ENCODE peak calls at places on chromosomes 12 and 14, in nine cellular contexts. C is progenitor cell of endocrine pancreas; J is Right ventricle myocardium superior; E is activated effector memory CD4-positive, alpha-beta T cell treated with anti-CD3 and anti-CD28 coated beads, Interleukin-2, amount 50 U/mL, for 16 hours; U is AG10803; N is hepatic stellate cell; P is A549; V is iPS-NIHi11; I is AG04450. T is an unnamed sample.

GRCh38 chr14:52950410-52950897 is 396 bp downstream of the FERMT2 start:
- DNase-seq in C (peak), J (peak), E (peak), U (peak), N (peak), P (peak), V (peak), I (no peak), T (peak)

GRCh38 chr12:85466906-85467305 is 186.9 kb downstream of the ALX1 start:
- DNase-seq in C (no peak), J (no peak), E (no peak), U (no peak), N (no peak), P (no peak), V (no peak), I (no peak), T (peak)

GRCh38 chr14:75068294-75069020 is 984 bp upstream of the ZC2HC1C start:
- DNase-seq in C (no peak), J (no peak), E (no peak), U (no peak), N (no peak), P (no peak), V (no peak), I (no peak), T (no peak)

GRCh38 chr12:112153900-112154234 is 28.5 kb downstream of the TRAFD1 start:
- DNase-seq in C (no peak), J (no peak), E (peak), U (no peak), N (no peak), P (no peak), V (no peak), I (no peak), T (no peak)

GRCh38 chr14:56061051-56061450 is 57.2 kb upstream of the PELI2 start:
- DNase-seq in C (no peak), J (no peak), E (no peak), U (no peak), N (no peak), P (no peak), V (no peak), I (no peak), T (no peak)

GRCh38 chr14:76640923-76641395 is 120.3 kb upstream of the VASH1 start:
- DNase-seq in C (no peak), J (no peak), E (no peak), U (no peak), N (no peak), P (no peak), V (no peak), I (no peak), T (no peak)

GRCh38 chr14:61512026-61512425 is 183.3 kb upstream of the HIF1A start:
- DNase-seq in C (no peak), J (no peak), E (no peak), U (no peak), N (no peak), P (no peak), V (no peak), I (no peak), T (no peak)

GRCh38 chr12:122830517-122831214 is 4.6 kb upstream of the HIP1R start:
- DNase-seq in C (no peak), J (no peak), E (peak), U (peak), N (peak), P (peak), V (no peak), I (no peak), T (peak)

GRCh38 chr12:122888232-122888752 is 7.6 kb downstream of the VPS37B start:
- DNase-seq in C (no peak), J (peak), E (peak), U (peak), N (no peak), P (peak), V (peak), I (no peak), T (peak)

GRCh38 chr12:101782544-101782855 is 43.2 kb upstream of the SYCP3 start:
- DNase-seq in C (no peak), J (no peak), E (no peak), U (peak), N (no peak), P (no peak), V (no peak), I (no peak), T (peak)

GRCh38 chr12:105205322-105206048 is 30.5 kb downstream of the APPL2 start:
- DNase-seq in C (no peak), J (no peak), E (no peak), U (no peak), N (no peak), P (no peak), V (no peak), I (no peak), T (no peak)

GRCh38 chr12:69442894-69443293 is 27.3 kb upstream of the FRS2 start:
- DNase-seq in C (no peak), J (no peak), E (no peak), U (no peak), N (no peak), P (no peak), V (no peak), I (peak), T (peak)

GRCh38 chr12:64625243-64626077 is 15.2 kb downstream of the RASSF3 start:
- DNase-seq in C (no peak), J (peak), E (peak), U (peak), N (peak), P (peak), V (no peak), I (peak), T (peak)

GRCh38 chr14:99579903-99580570 is 24.0 kb downstream of the CCDC85C start:
- DNase-seq in C (peak), J (no peak), E (no peak), U (peak), N (peak), P (peak), V (peak), I (no peak), T (peak)

GRCh38 chr12:19208456-19208855 is 78.9 kb downstream of the PLEKHA5 start:
- DNase-seq in C (no peak), J (no peak), E (no peak), U (no peak), N (no peak), P (no peak), V (no peak), I (no peak), T (no peak)

GRCh38 chr14:103104654-103105511 is 10.4 kb downstream of the EXOC3L4 start:
- DNase-seq in C (peak), J (peak), E (peak), U (peak), N (peak), P (no peak), V (peak), I (no peak), T (peak)

T was measured in astrocyte.